ENCODE peak calls at places on chromosomes 13 and 19, in eight cellular contexts. Y is foreskin fibroblast, K is ascending aorta, A is sigmoid colon, U is tibial artery, T is neural crest cell, Z is uterus, B is PC-3. O is an unnamed sample.

GRCh38 chr13:94556646-94557045 is 39.3 kb downstream of the TGDS start:
- DNase-seq in B (no peak), U (no peak), K (no peak), T (no peak), Z (no peak), Y (no peak), A (no peak), O (no peak)

GRCh38 chr19:10420444-10421239 is at the start of gene PDE4A:
- DNase-seq in Y (peak), A (no peak), B (peak), T (no peak), U (no peak), K (no peak), Z (no peak), O (peak)

GRCh38 chr19:29806098-29806866 is 5.5 kb upstream of the CCNE1 start:
- DNase-seq in T (no peak), A (peak), K (no peak), U (no peak), B (no peak), Y (peak), Z (no peak), O (peak)

GRCh38 chr13:100208596-100208995 is 119.7 kb downstream of the PCCA start:
- DNase-seq in Z (no peak), T (no peak), B (peak), K (no peak), Y (peak), A (no peak), U (no peak), O (no peak)

GRCh38 chr13:76522083-76522755 is 364.0 kb downstream of the KCTD12 start:
- DNase-seq in U (no peak), T (no peak), Y (peak), B (no peak), A (no peak), K (no peak), Z (no peak), O (no peak)

GRCh38 chr13:45276887-45277286 is 64.1 kb downstream of the TPT1 start:
- DNase-seq in T (no peak), U (no peak), Y (no peak), B (no peak), Z (no peak), A (no peak), K (no peak), O (no peak)

GRCh38 chr13:101728615-101729014 is 276.1 kb downstream of the ITGBL1 start:
- DNase-seq in A (no peak), Z (no peak), B (no peak), T (no peak), K (no peak), Y (no peak), U (no peak), O (no peak)

GRCh38 chr13:77565635-77566034 is 30.1 kb downstream of the SCEL start:
- DNase-seq in A (no peak), T (no peak), Y (peak), B (peak), K (no peak), Z (no peak), U (no peak), O (no peak)

GRCh38 chr13:48954086-48954485 is 21.6 kb upstream of the FNDC3A start:
- DNase-seq in T (no peak), B (peak), U (no peak), Y (peak), K (no peak), Z (no peak), A (no peak), O (no peak)

GRCh38 chr13:97261254-97262015 is 39.3 kb downstream of the MBNL2 start:
- DNase-seq in B (no peak), A (no peak), Z (no peak), K (no peak), U (no peak), T (no peak), Y (no peak), O (peak)

GRCh38 chr13:49308104-49308875 is 60.6 kb downstream of the CDADC1 start:
- DNase-seq in B (no peak), Y (peak), K (peak), T (no peak), U (peak), A (peak), Z (peak), O (no peak)

GRCh38 chr19:5309438-5310204 is 31.0 kb downstream of the PTPRS start:
- DNase-seq in B (no peak), T (no peak), U (no peak), Y (no peak), Z (no peak), K (no peak), A (peak), O (no peak)

DNA sequence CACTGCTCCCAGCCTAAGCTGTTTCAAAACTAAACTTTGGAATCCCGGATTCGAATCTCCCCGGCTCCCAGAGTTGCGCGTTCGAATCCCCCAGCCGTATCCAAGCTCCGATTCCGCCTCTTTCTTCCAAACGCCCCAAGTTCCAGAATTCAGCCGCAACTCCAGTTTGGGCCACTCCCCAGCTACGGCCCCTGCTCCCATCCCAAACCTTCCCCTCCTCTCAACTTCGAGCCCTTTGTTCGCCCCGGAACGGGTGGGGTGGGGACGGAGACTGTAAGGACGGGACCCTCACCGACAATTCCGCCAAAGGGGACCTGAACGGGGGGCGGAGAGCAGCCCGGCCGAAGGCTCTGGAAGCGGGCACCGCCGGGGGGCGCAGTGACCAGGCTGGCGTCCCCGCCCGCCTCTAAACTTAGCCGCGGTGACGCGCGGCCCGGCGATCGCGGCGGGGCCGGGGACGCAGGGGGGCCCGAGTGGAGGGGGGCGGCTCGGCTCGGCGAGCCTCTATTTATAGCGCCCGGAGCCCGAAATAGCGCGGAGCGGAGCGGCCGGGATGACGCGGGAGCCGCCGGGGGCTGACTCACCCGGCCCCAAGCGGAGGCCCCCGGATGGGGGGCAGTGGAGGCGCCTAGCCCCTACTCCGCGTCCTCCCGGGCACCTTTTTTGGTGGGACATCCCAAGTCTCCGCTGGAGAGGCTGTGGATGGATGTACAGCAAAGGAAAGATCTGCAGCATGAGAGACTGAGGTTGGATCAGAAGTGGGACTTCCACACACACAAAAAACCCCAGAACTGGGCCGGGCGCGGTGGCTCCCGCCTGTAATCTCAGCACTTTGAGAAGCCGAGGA is 4.9 kb upstream of the ERCC1 start:
- DNase-seq in K (no peak), Y (peak), Z (peak), T (peak), B (peak), A (peak), U (peak), O (peak)
- TF ChIP-seq CTCF in K (peak), Y (peak), Z (peak), T (peak), B (peak), A (no peak), U (peak), O (peak)

DNA sequence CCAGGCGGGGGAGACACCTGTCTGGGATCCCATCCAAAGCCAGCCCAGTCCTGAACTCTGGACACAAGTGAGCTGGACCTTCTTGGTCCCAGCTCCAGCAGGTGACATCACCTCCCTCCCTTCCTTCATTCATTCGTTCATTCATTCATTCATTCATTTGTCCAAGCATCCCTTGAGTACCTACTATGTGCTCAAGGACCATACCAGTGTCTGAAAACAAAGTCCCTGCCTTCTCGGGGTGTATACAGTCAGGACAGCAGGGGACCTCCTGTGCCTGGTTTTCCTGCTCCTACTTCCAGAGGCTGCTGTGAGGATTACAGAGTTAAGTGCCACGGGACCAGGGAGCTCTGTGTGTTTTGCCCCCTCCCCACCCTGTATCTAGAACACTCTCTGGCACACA is 14.0 kb downstream of the ACER1 start:
- DNase-seq in U (no peak), K (no peak), Y (no peak), B (no peak), Z (no peak), T (no peak), A (no peak), O (no peak)
- TF ChIP-seq CTCF in U (no peak), K (no peak), Y (no peak), B (no peak), Z (no peak), T (no peak), A (no peak), O (no peak)

DNA sequence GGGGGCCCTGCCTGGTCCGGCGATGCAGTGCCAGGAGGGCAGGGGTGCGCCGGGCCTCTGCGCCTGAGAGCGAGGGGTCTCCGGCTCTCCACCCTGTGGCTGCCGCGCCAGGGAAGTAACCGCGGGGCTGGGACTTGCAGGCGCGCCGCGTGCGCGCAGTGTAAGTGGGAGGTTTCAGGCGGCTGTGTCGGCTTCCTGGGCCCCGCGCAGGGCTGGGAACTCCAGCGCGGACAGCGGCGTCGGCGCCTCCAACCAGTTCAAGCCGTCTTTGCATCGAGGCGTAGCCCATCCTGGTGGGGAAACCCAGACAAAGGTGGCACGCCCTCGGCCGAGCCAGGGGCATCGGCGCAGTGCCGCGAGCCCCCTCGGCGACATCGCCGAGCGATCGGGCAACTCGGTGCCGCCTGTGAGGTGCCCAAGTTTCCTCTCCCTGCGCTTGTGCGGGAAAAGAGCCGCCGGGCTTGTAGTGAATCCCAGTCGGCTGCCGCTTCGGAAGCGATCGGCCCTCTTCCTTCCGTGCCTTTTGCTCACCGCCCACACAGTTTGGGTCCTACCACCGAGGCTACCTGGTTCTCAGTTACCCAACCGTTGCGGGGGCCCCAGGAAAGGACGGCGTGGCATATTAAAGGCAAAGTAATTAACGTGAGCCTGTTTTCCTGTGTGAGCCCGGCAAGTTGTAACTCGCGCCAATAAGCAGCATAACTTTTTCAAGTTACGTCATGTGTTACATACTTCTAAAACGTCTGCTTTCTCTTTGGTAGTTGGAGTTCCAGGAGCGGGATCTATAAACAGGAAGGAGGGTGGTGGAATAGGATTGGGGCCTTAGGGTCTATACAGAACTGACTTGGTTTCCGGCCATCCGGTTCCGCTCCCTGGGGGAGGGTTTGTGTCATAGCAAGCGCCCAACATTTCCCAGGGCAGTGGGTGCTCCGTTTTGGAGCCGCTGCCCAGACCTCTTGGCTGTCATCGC is 1.2 kb downstream of the LRCH1 start:
- DNase-seq in U (peak), Z (peak), Y (peak), T (peak), B (peak), A (peak), K (peak), O (peak)
- TF ChIP-seq CTCF in U (peak), Z (peak), Y (no peak), T (peak), B (no peak), A (no peak), K (peak), O (no peak)

GRCh38 chr13:25756251-25756650 is 295.6 kb downstream of the SHISA2 start:
- DNase-seq in T (no peak), K (no peak), B (no peak), U (no peak), Z (no peak), Y (no peak), A (no peak), O (no peak)
- TF ChIP-seq CTCF in T (no peak), K (no peak), B (no peak), U (no peak), Z (no peak), Y (no peak), A (no peak), O (no peak)

GRCh38 chr19:42386974-42387707 is 3.0 kb downstream of the CNFN start:
- DNase-seq in K (no peak), B (peak), A (peak), U (peak), T (peak), Z (no peak), Y (peak), O (peak)
- TF ChIP-seq CTCF in K (no peak), B (peak), A (no peak), U (peak), T (peak), Z (peak), Y (peak), O (peak)

O was measured in activated CD8-positive, alpha-beta T cell treated with anti-CD3 and anti-CD28 coated beads for 36 hours.